ENCODE peak calls at places on chromosomes 16 and 17, in seven cellular contexts. H is NCI-H69, A is pons, N is frontal cortex, L is NCI-H524, J is hepatocyte, W is B cell. S is an unnamed sample.

GRCh38 chr16:14112539-14112856 is 41.4 kb downstream of the MRTFB start:
- DNase-seq in A (no peak), L (no peak), J (no peak), N (no peak), H (no peak), W (no peak), S (no peak)

GRCh38 chr17:80198144-80198661 is 21.9 kb downstream of the SGSH start:
- DNase-seq in W (no peak), A (no peak), J (peak; percentile 26), L (peak; percentile 35), N (no peak), H (no peak), S (no peak)

GRCh38 chr16:31202402-31203385 is at the start of gene PYCARD:
- DNase-seq in N (no peak), L (no peak), A (no peak), W (no peak), J (peak; percentile 58), H (peak; percentile 63), S (peak; percentile 81)

GRCh38 chr17:55540414-55541091 is 29.3 kb upstream of the SMIM36 start:
- DNase-seq in N (no peak), L (peak; percentile 41), J (peak; percentile 11), A (no peak), H (no peak), W (no peak), S (no peak)

GRCh38 chr17:69906306-69906705 is 168.7 kb upstream of the KCNJ16 start:
- DNase-seq in L (no peak), A (no peak), H (no peak), W (no peak), N (no peak), J (no peak), S (no peak)

GRCh38 chr17:28491860-28492259 is 14.3 kb upstream of the FOXN1 start:
- DNase-seq in N (no peak), W (no peak), L (no peak), A (no peak), H (no peak), J (no peak), S (no peak)

GRCh38 chr16:30948087-30948955 is 547 bp upstream of the ORAI3 start:
- DNase-seq in N (peak; percentile 87), L (peak; percentile 98), W (peak; percentile 58), J (peak; percentile 99), A (peak; percentile 95), H (peak; percentile 74), S (peak; percentile 53)

GRCh38 chr17:19723967-19724366 is 7.6 kb upstream of the SLC47A2 start:
- DNase-seq in H (peak; percentile 82), J (no peak), N (no peak), A (no peak), W (no peak), L (no peak), S (no peak)

GRCh38 chr17:78426293-78426879 is 47.9 kb downstream of the PGS1 start:
- DNase-seq in W (no peak), N (no peak), H (no peak), A (peak; percentile 79), L (no peak), J (no peak), S (no peak)

GRCh38 chr16:66703359-66704215 is 7.0 kb upstream of the CMTM4 start:
- DNase-seq in N (no peak), W (no peak), A (no peak), L (peak; percentile 30), H (peak; percentile 27), J (no peak), S (no peak)

GRCh38 chr17:34886831-34887230 is 74.4 kb downstream of the CCT6B start:
- DNase-seq in A (no peak), L (no peak), H (peak; percentile 22), W (no peak), J (no peak), N (no peak), S (no peak)

GRCh38 chr16:17768257-17768656 is 297.5 kb upstream of the XYLT1 start:
- DNase-seq in W (no peak), H (no peak), J (no peak), A (no peak), N (no peak), L (no peak), S (no peak)

GRCh38 chr17:30600830-30601494 is 123.8 kb downstream of the GOSR1 start:
- DNase-seq in J (peak; percentile 26), N (peak; percentile 24), A (peak; percentile 22), W (peak; percentile 39), L (peak; percentile 64), H (peak; percentile 71), S (peak; percentile 54)

GRCh38 chr16:66204761-66205160 is 161.7 kb upstream of the CDH5 start:
- DNase-seq in A (no peak), H (no peak), N (no peak), J (no peak), W (no peak), L (no peak), S (no peak)

GRCh38 chr16:4994719-4995434 is 36.7 kb downstream of the SEC14L5 start:
- DNase-seq in J (no peak), A (peak; percentile 81), W (no peak), L (peak; percentile 13), H (peak; percentile 65), N (peak; percentile 66), S (no peak)

GRCh38 chr17:45294506-45294905 is 22.3 kb downstream of the MAP3K14 start:
- DNase-seq in N (no peak), A (peak; percentile 39), H (no peak), J (no peak), L (no peak), W (no peak), S (no peak)

GRCh38 chr17:29038511-29039300 is 4.2 kb upstream of the PIPOX start:
- DNase-seq in L (no peak), W (no peak), J (no peak), N (no peak), A (peak; percentile 22), H (no peak), S (no peak)

GRCh38 chr16:7313170-7313569 is 19.5 kb upstream of the RBFOX1 start:
- DNase-seq in W (no peak), A (no peak), H (peak; percentile 37), N (no peak), J (peak; percentile 59), L (no peak), S (no peak)

GRCh38 chr17:76079577-76080206 is 710 bp downstream of the ZACN start:
- DNase-seq in A (no peak), H (peak; percentile 48), L (peak; percentile 62), W (no peak), J (no peak), N (no peak), S (no peak)

GRCh38 chr16:66480265-66481080 is 53.4 kb downstream of the BEAN1 start:
- DNase-seq in J (no peak), H (no peak), N (no peak), W (no peak), L (no peak), A (no peak), S (no peak)

GRCh38 chr16:10878644-10879498 is 1.9 kb downstream of the CIITA start:
- DNase-seq in H (peak; percentile 38), N (no peak), W (peak; percentile 62), J (peak; percentile 19), L (no peak), A (no peak), S (peak; percentile 77)

S was measured in GM06990.